ENCODE peak calls at places on chromosomes 12 and 14, in eight cellular contexts. K is posterior cingulate gyrus; E is substantia nigra; R is amniotic epithelial cell; Z is pancreas; M is H9; N is AG04450; J is activated CD8-positive, alpha-beta memory T cell treated with anti-CD3 and anti-CD28 coated beads for 48 hours. B is an unnamed sample.

GRCh38 chr12:119457251-119457650 is 122.7 kb downstream of the CCDC60 start:
- DNase-seq in K (no peak), E (no peak), R (no peak), Z (no peak), M (no peak), N (no peak), J (no peak), B (no peak)

GRCh38 chr12:118402251-118402650 is 25.9 kb downstream of the SUDS3 start:
- DNase-seq in K (no peak), E (no peak), R (peak; percentile 61), Z (no peak), M (no peak), N (peak; percentile 60), J (no peak), B (no peak)

GRCh38 chr12:16612647-16613046 is 6.7 kb upstream of the LMO3 start:
- DNase-seq in K (no peak), E (no peak), R (peak; percentile 78), Z (no peak), M (no peak), N (no peak), J (no peak), B (no peak)

GRCh38 chr12:108568653-108569154 is 6.3 kb downstream of the ISCU start:
- DNase-seq in K (no peak), E (no peak), R (no peak), Z (no peak), M (no peak), N (no peak), J (no peak), B (no peak)

GRCh38 chr12:30953257-30953656 is 26.7 kb downstream of the TSPAN11 start:
- DNase-seq in K (no peak), E (no peak), R (no peak), Z (no peak), M (no peak), N (no peak), J (no peak), B (no peak)

GRCh38 chr12:132311201-132311915 is 18.0 kb downstream of the GALNT9 start:
- DNase-seq in K (no peak), E (no peak), R (no peak), Z (no peak), M (no peak), N (no peak), J (no peak), B (no peak)

GRCh38 chr12:95212576-95212975 is 4.7 kb downstream of the FGD6 start:
- DNase-seq in K (no peak), E (no peak), R (no peak), Z (no peak), M (no peak), N (no peak), J (no peak), B (no peak)

GRCh38 chr12:4272014-4272975 is 1.3 kb upstream of the CCND2 start:
- DNase-seq in K (no peak), E (no peak), R (peak; percentile 59), Z (peak; percentile 75), M (peak; percentile 92), N (no peak), J (peak; percentile 81), B (peak; percentile 81)

GRCh38 chr14:41137741-41138140 is 468.9 kb upstream of the LRFN5 start:
- DNase-seq in K (no peak), E (no peak), R (no peak), Z (no peak), M (no peak), N (no peak), J (no peak), B (no peak)

GRCh38 chr12:58425481-58426392 is 484.4 kb downstream of the ATP23 start:
- DNase-seq in K (no peak), E (no peak), R (peak; percentile 98), Z (no peak), M (peak; percentile 83), N (peak; percentile 82), J (no peak), B (peak; percentile 15)

GRCh38 chr12:107778383-107779015 is 4.0 kb downstream of the ASCL4 start:
- DNase-seq in K (no peak), E (no peak), R (no peak), Z (no peak), M (no peak), N (no peak), J (no peak), B (no peak)

GRCh38 chr12:122834921-122835692 is at the start of gene HIP1R:
- DNase-seq in K (peak; percentile 61), E (no peak), R (no peak), Z (peak; percentile 88), M (peak; percentile 69), N (no peak), J (peak; percentile 32), B (peak; percentile 48)

GRCh38 chr14:20714593-20715250 is 26.2 kb downstream of the ANG start:
- DNase-seq in K (peak; percentile 40), E (no peak), R (peak; percentile 49), Z (peak; percentile 72), M (no peak), N (peak; percentile 16), J (no peak), B (peak; percentile 87)

GRCh38 chr12:52798671-52799497 is 3.0 kb upstream of the KRT3 start:
- DNase-seq in K (no peak), E (no peak), R (peak; percentile 46), Z (no peak), M (no peak), N (no peak), J (no peak), B (no peak)

GRCh38 chr12:111393700-111394275 is 11.9 kb upstream of the SH2B3 start:
- DNase-seq in K (no peak), E (no peak), R (peak; percentile 61), Z (no peak), M (no peak), N (no peak), J (no peak), B (peak; percentile 32)

GRCh38 chr14:37594238-37594915 is 672 bp downstream of the FOXA1 start:
- DNase-seq in K (no peak), E (no peak), R (peak; percentile 58), Z (peak; percentile 80), M (peak; percentile 74), N (peak; percentile 32), J (no peak), B (peak; percentile 80)

GRCh38 chr14:90382491-90383125 is 14.2 kb upstream of the CALM1 start:
- DNase-seq in K (peak; percentile 72), E (peak; percentile 37), R (peak; percentile 84), Z (peak; percentile 79), M (no peak), N (no peak), J (no peak), B (peak; percentile 71)

GRCh38 chr14:50920482-50921225 is 23.6 kb downstream of the PYGL start:
- DNase-seq in K (no peak), E (no peak), R (peak; percentile 93), Z (no peak), M (no peak), N (peak; percentile 48), J (no peak), B (no peak)

GRCh38 chr14:67722293-67722692 is 20.6 kb downstream of the RDH12 start:
- DNase-seq in K (peak; percentile 62), E (no peak), R (peak; percentile 51), Z (no peak), M (peak; percentile 58), N (no peak), J (no peak), B (peak; percentile 83)

GRCh38 chr14:102778616-102779351 is 1.5 kb downstream of the TRAF3 start:
- DNase-seq in K (no peak), E (no peak), R (no peak), Z (no peak), M (no peak), N (no peak), J (no peak), B (no peak)

GRCh38 chr14:99841436-99842071 is 48.3 kb downstream of the EML1 start:
- DNase-seq in K (no peak), E (no peak), R (no peak), Z (no peak), M (no peak), N (no peak), J (no peak), B (no peak)

GRCh38 chr14:72617391-72618011 is 276.4 kb downstream of the DPF3 start:
- DNase-seq in K (no peak), E (no peak), R (no peak), Z (no peak), M (no peak), N (no peak), J (no peak), B (no peak)

GRCh38 chr12:48683534-48683933 is 1.5 kb upstream of the KANSL2 start:
- DNase-seq in K (no peak), E (no peak), R (no peak), Z (no peak), M (no peak), N (no peak), J (no peak), B (no peak)

GRCh38 chr12:117850048-117850447 is 118.7 kb downstream of the KSR2 start:
- DNase-seq in K (no peak), E (no peak), R (peak; percentile 15), Z (no peak), M (peak; percentile 85), N (no peak), J (no peak), B (no peak)

GRCh38 chr12:66107451-66107915 is 23.1 kb downstream of the LLPH start:
- DNase-seq in K (no peak), E (no peak), R (peak; percentile 93), Z (no peak), M (peak; percentile 74), N (peak; percentile 88), J (no peak), B (peak; percentile 74)

GRCh38 chr14:37253905-37254304 is 56.2 kb downstream of the MIPOL1 start:
- DNase-seq in K (no peak), E (no peak), R (peak; percentile 55), Z (no peak), M (no peak), N (peak; percentile 16), J (no peak), B (no peak)

GRCh38 chr12:102249073-102249854 is 51.6 kb upstream of the PMCH start:
- DNase-seq in K (no peak), E (no peak), R (peak; percentile 37), Z (no peak), M (no peak), N (no peak), J (no peak), B (no peak)

GRCh38 chr14:32809255-32809654 is 129.4 kb upstream of the NPAS3 start:
- DNase-seq in K (no peak), E (no peak), R (no peak), Z (no peak), M (no peak), N (no peak), J (no peak), B (no peak)

GRCh38 chr12:50574621-50575348 is 70.0 kb downstream of the DIP2B start:
- DNase-seq in K (no peak), E (no peak), R (no peak), Z (no peak), M (no peak), N (no peak), J (no peak), B (no peak)

GRCh38 chr14:93832076-93832475 is 43.8 kb upstream of the PRIMA1 start:
- DNase-seq in K (no peak), E (no peak), R (no peak), Z (no peak), M (no peak), N (no peak), J (no peak), B (no peak)